ENCODE peak calls at places on chromosomes 11 and 22, in six cellular contexts. One of them, this sample, is unnamed.

GRCh38 chr11:14643697-14644395 is at the start of gene PDE3B:
- DNase-seq in tibial nerve: no peak
- DNase-seq in lower lobe of right lung: peak; percentile 88
- DNase-seq in endothelial cell: peak; percentile 67
- DNase-seq in left ventricle myocardium inferior: peak; percentile 84
- DNase-seq in nephron progenitor cell: peak; percentile 85
- DNase-seq in this sample: peak; percentile 7

GRCh38 chr11:79413258-79413657 is 27.6 kb downstream of the TENM4 start:
- DNase-seq in endothelial cell: peak; percentile 13
- DNase-seq in tibial nerve: peak; percentile 80
- DNase-seq in nephron progenitor cell: peak; percentile 73
- DNase-seq in left ventricle myocardium inferior: peak; percentile 89
- DNase-seq in lower lobe of right lung: no peak
- DNase-seq in this sample: peak; percentile 56

GRCh38 chr22:49958961-49959781 is 1.4 kb upstream of the PIM3 start:
- DNase-seq in tibial nerve: no peak
- DNase-seq in nephron progenitor cell: peak; percentile 53
- DNase-seq in endothelial cell: no peak
- DNase-seq in lower lobe of right lung: peak; percentile 50
- DNase-seq in left ventricle myocardium inferior: peak; percentile 29
- DNase-seq in this sample: no peak

GRCh38 chr22:31221084-31221483 is 9.0 kb downstream of the LIMK2 start:
- DNase-seq in nephron progenitor cell: no peak
- DNase-seq in endothelial cell: no peak
- DNase-seq in tibial nerve: no peak
- DNase-seq in left ventricle myocardium inferior: no peak
- DNase-seq in lower lobe of right lung: no peak
- DNase-seq in this sample: no peak

GRCh38 chr11:70324354-70325115 is 54.0 kb downstream of the PPFIA1 start:
- DNase-seq in endothelial cell: no peak
- DNase-seq in left ventricle myocardium inferior: no peak
- DNase-seq in lower lobe of right lung: no peak
- DNase-seq in tibial nerve: no peak
- DNase-seq in nephron progenitor cell: no peak
- DNase-seq in this sample: no peak

GRCh38 chr11:89293966-89294679 is 116.4 kb downstream of the TYR start:
- DNase-seq in nephron progenitor cell: peak; percentile 40
- DNase-seq in left ventricle myocardium inferior: peak; percentile 11
- DNase-seq in tibial nerve: no peak
- DNase-seq in lower lobe of right lung: no peak
- DNase-seq in endothelial cell: peak; percentile 33
- DNase-seq in this sample: peak; percentile 7

GRCh38 chr11:126400019-126400962 is 44.8 kb downstream of the ST3GAL4 start:
- DNase-seq in lower lobe of right lung: no peak
- DNase-seq in tibial nerve: no peak
- DNase-seq in endothelial cell: no peak
- DNase-seq in left ventricle myocardium inferior: no peak
- DNase-seq in nephron progenitor cell: no peak
- DNase-seq in this sample: no peak

GRCh38 chr11:61256710-61257482 is 15.9 kb downstream of the PGA5 start:
- DNase-seq in tibial nerve: no peak
- DNase-seq in left ventricle myocardium inferior: no peak
- DNase-seq in endothelial cell: no peak
- DNase-seq in lower lobe of right lung: no peak
- DNase-seq in nephron progenitor cell: no peak
- DNase-seq in this sample: no peak

GRCh38 chr22:44845796-44846720 is 93.7 kb downstream of the ARHGAP8 start:
- DNase-seq in tibial nerve: no peak
- DNase-seq in left ventricle myocardium inferior: no peak
- DNase-seq in lower lobe of right lung: no peak
- DNase-seq in nephron progenitor cell: no peak
- DNase-seq in endothelial cell: no peak
- DNase-seq in this sample: no peak

GRCh38 chr11:117145393-117145761 is 1.3 kb downstream of the PAFAH1B2 start:
- DNase-seq in left ventricle myocardium inferior: no peak
- DNase-seq in tibial nerve: no peak
- DNase-seq in nephron progenitor cell: peak; percentile 48
- DNase-seq in endothelial cell: peak; percentile 7
- DNase-seq in lower lobe of right lung: no peak
- DNase-seq in this sample: peak; percentile 33

GRCh38 chr11:127470485-127470884 is 469.9 kb upstream of the KIRREL3 start:
- DNase-seq in lower lobe of right lung: no peak
- DNase-seq in endothelial cell: peak; percentile 49
- DNase-seq in left ventricle myocardium inferior: no peak
- DNase-seq in nephron progenitor cell: peak; percentile 31
- DNase-seq in tibial nerve: no peak
- DNase-seq in this sample: no peak

GRCh38 chr11:6911946-6912345 is 8.9 kb upstream of the OR2D3 start:
- DNase-seq in endothelial cell: no peak
- DNase-seq in lower lobe of right lung: no peak
- DNase-seq in nephron progenitor cell: no peak
- DNase-seq in tibial nerve: no peak
- DNase-seq in left ventricle myocardium inferior: no peak
- DNase-seq in this sample: peak; percentile 59

GRCh38 chr11:85759915-85760314 is 51.0 kb downstream of the SYTL2 start:
- DNase-seq in left ventricle myocardium inferior: no peak
- DNase-seq in nephron progenitor cell: no peak
- DNase-seq in endothelial cell: no peak
- DNase-seq in lower lobe of right lung: no peak
- DNase-seq in tibial nerve: no peak
- DNase-seq in this sample: peak; percentile 65

GRCh38 chr22:42863349-42863911 is 6.4 kb upstream of the ARFGAP3 start:
- DNase-seq in tibial nerve: no peak
- DNase-seq in nephron progenitor cell: no peak
- DNase-seq in endothelial cell: no peak
- DNase-seq in lower lobe of right lung: no peak
- DNase-seq in left ventricle myocardium inferior: no peak
- DNase-seq in this sample: peak; percentile 73

GRCh38 chr11:46253258-46254134 is 24.0 kb upstream of the CREB3L1 start:
- DNase-seq in left ventricle myocardium inferior: no peak
- DNase-seq in endothelial cell: no peak
- DNase-seq in tibial nerve: no peak
- DNase-seq in nephron progenitor cell: no peak
- DNase-seq in lower lobe of right lung: no peak
- DNase-seq in this sample: no peak

GRCh38 chr11:111303476-111303875 is 5.1 kb downstream of the POU2AF3 start:
- DNase-seq in endothelial cell: no peak
- DNase-seq in nephron progenitor cell: no peak
- DNase-seq in lower lobe of right lung: peak; percentile 56
- DNase-seq in left ventricle myocardium inferior: no peak
- DNase-seq in tibial nerve: no peak
- DNase-seq in this sample: peak; percentile 44

GRCh38 chr11:117529767-117530166 is 202.1 kb downstream of the CEP164 start:
- DNase-seq in nephron progenitor cell: no peak
- DNase-seq in left ventricle myocardium inferior: no peak
- DNase-seq in lower lobe of right lung: no peak
- DNase-seq in tibial nerve: no peak
- DNase-seq in endothelial cell: no peak
- DNase-seq in this sample: no peak

GRCh38 chr11:119483341-119483880 is 60.4 kb upstream of the THY1 start:
- DNase-seq in nephron progenitor cell: no peak
- DNase-seq in tibial nerve: no peak
- DNase-seq in endothelial cell: no peak
- DNase-seq in left ventricle myocardium inferior: no peak
- DNase-seq in lower lobe of right lung: no peak
- DNase-seq in this sample: no peak

GRCh38 chr11:119486016-119486415 is 63.0 kb upstream of the THY1 start:
- DNase-seq in endothelial cell: no peak
- DNase-seq in left ventricle myocardium inferior: no peak
- DNase-seq in nephron progenitor cell: no peak
- DNase-seq in tibial nerve: no peak
- DNase-seq in lower lobe of right lung: no peak
- DNase-seq in this sample: no peak

GRCh38 chr11:119486691-119487259 is 63.8 kb upstream of the THY1 start:
- DNase-seq in endothelial cell: no peak
- DNase-seq in left ventricle myocardium inferior: no peak
- DNase-seq in nephron progenitor cell: no peak
- DNase-seq in tibial nerve: no peak
- DNase-seq in lower lobe of right lung: no peak
- DNase-seq in this sample: no peak

GRCh38 chr11:119483881-119484371 is 61.0 kb upstream of the THY1 start:
- DNase-seq in nephron progenitor cell: no peak
- DNase-seq in left ventricle myocardium inferior: no peak
- DNase-seq in endothelial cell: no peak
- DNase-seq in tibial nerve: no peak
- DNase-seq in lower lobe of right lung: no peak
- DNase-seq in this sample: no peak

GRCh38 chr11:119484741-119485605 is 62.0 kb upstream of the THY1 start:
- DNase-seq in left ventricle myocardium inferior: no peak
- DNase-seq in endothelial cell: peak; percentile 36
- DNase-seq in nephron progenitor cell: peak; percentile 38
- DNase-seq in lower lobe of right lung: no peak
- DNase-seq in tibial nerve: no peak
- DNase-seq in this sample: no peak
- TF ChIP-seq CTCF in left ventricle myocardium inferior: no peak
- TF ChIP-seq CTCF in endothelial cell: peak; percentile 38
- TF ChIP-seq CTCF in nephron progenitor cell: no peak
- TF ChIP-seq CTCF in lower lobe of right lung: no peak
- TF ChIP-seq CTCF in tibial nerve: no peak
- TF ChIP-seq CTCF in this sample: peak; percentile 33

GRCh38 chr22:37331034-37331428 is 48.7 kb downstream of the CYTH4 start:
- DNase-seq in tibial nerve: no peak
- DNase-seq in endothelial cell: no peak
- DNase-seq in lower lobe of right lung: no peak
- DNase-seq in left ventricle myocardium inferior: no peak
- DNase-seq in nephron progenitor cell: no peak
- DNase-seq in this sample: peak; percentile 71

GRCh38 chr22:37328017-37328416 is 45.7 kb downstream of the CYTH4 start:
- DNase-seq in lower lobe of right lung: no peak
- DNase-seq in tibial nerve: no peak
- DNase-seq in left ventricle myocardium inferior: no peak
- DNase-seq in nephron progenitor cell: no peak
- DNase-seq in endothelial cell: no peak
- DNase-seq in this sample: peak; percentile 93

GRCh38 chr22:37331811-37332536 is 49.7 kb downstream of the CYTH4 start:
- DNase-seq in tibial nerve: no peak
- DNase-seq in nephron progenitor cell: no peak
- DNase-seq in endothelial cell: no peak
- DNase-seq in left ventricle myocardium inferior: no peak
- DNase-seq in lower lobe of right lung: no peak
- DNase-seq in this sample: no peak

GRCh38 chr22:37329239-37330140 is 47.2 kb downstream of the CYTH4 start:
- DNase-seq in endothelial cell: no peak
- DNase-seq in tibial nerve: no peak
- DNase-seq in lower lobe of right lung: no peak
- DNase-seq in left ventricle myocardium inferior: no peak
- DNase-seq in nephron progenitor cell: no peak
- DNase-seq in this sample: peak; percentile 83

DNA sequence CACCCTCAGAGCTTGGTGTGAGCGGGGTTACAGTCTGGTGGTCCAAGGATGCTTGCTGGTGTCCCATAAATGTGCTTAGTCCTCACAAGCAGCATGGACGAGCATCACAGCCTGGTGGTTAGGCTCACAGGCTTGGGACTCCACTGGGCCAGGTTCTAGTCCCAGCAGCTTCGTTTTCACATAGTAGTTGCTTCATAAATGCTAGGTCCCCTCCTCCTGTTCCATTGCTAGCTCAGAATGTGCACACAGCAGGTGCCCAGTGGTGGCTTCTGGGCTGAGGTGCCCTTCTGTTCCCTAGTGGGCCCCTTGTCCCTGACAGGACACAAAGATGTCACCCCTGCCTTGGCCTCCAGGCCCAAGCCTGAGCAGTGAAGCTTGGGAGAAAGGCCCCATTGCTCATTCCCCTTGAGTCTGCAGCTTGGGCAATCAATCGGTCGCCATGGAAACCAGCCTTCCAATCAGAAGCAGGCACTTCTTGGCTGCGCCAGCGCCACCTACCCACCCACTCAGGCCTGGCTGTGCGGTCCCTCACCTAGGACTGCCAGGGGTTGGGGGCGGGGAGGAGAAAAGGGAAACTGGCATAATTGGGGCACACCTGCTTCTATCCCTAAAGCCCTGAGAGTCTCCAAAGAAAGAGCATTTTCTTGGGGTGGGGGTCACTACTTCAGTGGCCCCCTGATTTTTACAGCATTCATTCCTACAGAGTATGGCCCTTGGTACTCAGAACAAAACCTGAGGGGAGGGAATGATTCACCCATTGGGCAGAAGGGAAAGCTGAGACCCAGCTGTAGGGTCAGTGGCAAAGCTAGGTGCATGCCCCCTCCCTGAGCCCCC is 48.1 kb downstream of the CYTH4 start:
- DNase-seq in tibial nerve: no peak
- DNase-seq in nephron progenitor cell: peak; percentile 87
- DNase-seq in left ventricle myocardium inferior: no peak
- DNase-seq in endothelial cell: peak; percentile 74
- DNase-seq in lower lobe of right lung: no peak
- DNase-seq in this sample: peak; percentile 91
- TF ChIP-seq CTCF in tibial nerve: no peak
- TF ChIP-seq CTCF in nephron progenitor cell: no peak
- TF ChIP-seq CTCF in left ventricle myocardium inferior: no peak
- TF ChIP-seq CTCF in endothelial cell: no peak
- TF ChIP-seq CTCF in lower lobe of right lung: no peak
- TF ChIP-seq CTCF in this sample: peak; percentile 49

GRCh38 chr11:64269380-64270234 is 14.9 kb downstream of the BAD start:
- DNase-seq in endothelial cell: peak; percentile 94
- DNase-seq in nephron progenitor cell: peak; percentile 97
- DNase-seq in tibial nerve: peak; percentile 91
- DNase-seq in left ventricle myocardium inferior: peak; percentile 98
- DNase-seq in lower lobe of right lung: peak; percentile 98
- DNase-seq in this sample: peak; percentile 98
- TF ChIP-seq CTCF in endothelial cell: no peak
- TF ChIP-seq CTCF in nephron progenitor cell: no peak
- TF ChIP-seq CTCF in tibial nerve: no peak
- TF ChIP-seq CTCF in left ventricle myocardium inferior: no peak
- TF ChIP-seq CTCF in lower lobe of right lung: peak; percentile 19
- TF ChIP-seq CTCF in this sample: peak; percentile 10

GRCh38 chr22:19085233-19086043 is 36.8 kb downstream of the DGCR2 start:
- DNase-seq in endothelial cell: peak; percentile 9
- DNase-seq in lower lobe of right lung: no peak
- DNase-seq in tibial nerve: no peak
- DNase-seq in nephron progenitor cell: no peak
- DNase-seq in left ventricle myocardium inferior: no peak
- DNase-seq in this sample: peak; percentile 29
- TF ChIP-seq CTCF in endothelial cell: no peak
- TF ChIP-seq CTCF in lower lobe of right lung: no peak
- TF ChIP-seq CTCF in tibial nerve: no peak
- TF ChIP-seq CTCF in nephron progenitor cell: peak; percentile 14
- TF ChIP-seq CTCF in left ventricle myocardium inferior: peak; percentile 34
- TF ChIP-seq CTCF in this sample: peak; percentile 48

DNA sequence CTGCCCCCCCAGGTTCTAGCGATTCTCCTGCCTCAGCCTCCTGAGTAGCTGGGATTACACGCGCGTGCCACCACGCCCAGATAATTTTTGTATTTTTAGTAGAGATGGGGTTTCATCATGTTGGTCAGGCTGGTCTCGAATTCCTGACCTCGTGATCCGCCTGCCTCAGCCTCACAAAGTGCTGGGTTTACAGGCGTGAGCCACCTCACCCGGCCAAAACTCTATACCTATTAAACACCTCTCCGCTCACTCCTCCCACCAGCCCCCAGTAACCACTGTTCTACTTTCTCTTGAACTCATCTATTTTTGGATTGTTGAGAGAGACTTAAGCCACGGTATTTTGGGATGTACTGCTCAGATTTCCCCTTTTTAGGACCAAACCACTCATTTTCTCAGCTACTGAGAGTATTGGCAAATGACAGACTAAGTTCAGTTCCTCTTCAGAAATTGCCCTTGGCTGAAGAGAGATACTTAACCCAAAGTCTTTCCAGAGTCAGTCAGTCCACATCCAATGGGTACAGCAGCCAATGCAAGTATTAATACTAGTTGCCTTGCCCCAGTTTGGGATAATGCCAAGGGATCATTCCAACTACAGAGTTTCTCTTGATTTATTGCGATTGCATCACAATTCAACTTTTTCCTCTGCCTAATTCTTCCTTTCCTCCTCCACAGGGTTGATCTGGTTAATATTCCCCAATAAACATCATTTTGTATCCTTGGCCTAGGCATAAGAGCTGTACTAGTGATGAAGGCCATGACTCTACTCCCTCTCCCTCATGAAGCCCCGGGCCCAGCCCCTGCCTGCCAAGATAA is 36.8 kb upstream of the CSTF3 start:
- DNase-seq in nephron progenitor cell: no peak
- DNase-seq in left ventricle myocardium inferior: no peak
- DNase-seq in tibial nerve: no peak
- DNase-seq in endothelial cell: no peak
- DNase-seq in lower lobe of right lung: peak; percentile 51
- DNase-seq in this sample: no peak
- TF ChIP-seq CTCF in nephron progenitor cell: no peak
- TF ChIP-seq CTCF in left ventricle myocardium inferior: no peak
- TF ChIP-seq CTCF in tibial nerve: no peak
- TF ChIP-seq CTCF in endothelial cell: no peak
- TF ChIP-seq CTCF in lower lobe of right lung: no peak
- TF ChIP-seq CTCF in this sample: no peak